ENCODE peak calls at places on chromosomes 2 and 18, in six cellular contexts. Y, D, L, F, J and N are unnamed samples.
A peak's percentile ranks its signal among the peaks of the same experiment; 100 is the strongest.

GRCh38 chr2:64085936-64086335 is 58.3 kb downstream of the PELI1 start:
- DNase-seq in F (no peak), Y (no peak), D (no peak), J (no peak), L (no peak), N (no peak)

GRCh38 chr2:65071499-65072180 is 15.4 kb downstream of the CEP68 start:
- DNase-seq in D (no peak), L (peak; percentile 47), F (peak; percentile 58), Y (no peak), J (no peak), N (peak; percentile 88)

GRCh38 chr2:168620554-168620953 is 164.5 kb downstream of the CERS6 start:
- DNase-seq in J (no peak), L (no peak), Y (no peak), D (no peak), F (no peak), N (no peak)

GRCh38 chr2:154425999-154426398 is 272.5 kb upstream of the KCNJ3 start:
- DNase-seq in D (no peak), F (peak; percentile 16), J (no peak), L (no peak), Y (peak; percentile 44), N (peak; percentile 40)

GRCh38 chr18:7116001-7116831 is 1.4 kb downstream of the LAMA1 start:
- DNase-seq in D (peak; percentile 90), Y (peak; percentile 64), J (no peak), F (peak; percentile 73), L (no peak), N (peak; percentile 77)

GRCh38 chr2:44207102-44207501 is 38.4 kb downstream of the PPM1B start:
- DNase-seq in D (no peak), F (no peak), L (no peak), Y (no peak), J (no peak), N (no peak)

GRCh38 chr2:219733746-219734145 is 106.3 kb downstream of the SLC4A3 start:
- DNase-seq in Y (no peak), D (no peak), L (no peak), F (no peak), J (no peak), N (peak; percentile 67)

GRCh38 chr2:162929571-162929970 is 91.0 kb upstream of the KCNH7 start:
- DNase-seq in J (no peak), Y (no peak), L (no peak), D (no peak), F (no peak), N (no peak)

GRCh38 chr2:71892132-71892730 is 255.4 kb downstream of the CYP26B1 start:
- DNase-seq in Y (no peak), J (no peak), F (no peak), D (no peak), L (no peak), N (peak; percentile 44)

GRCh38 chr2:120863661-120864320 is 128.1 kb downstream of the GLI2 start:
- DNase-seq in Y (no peak), D (no peak), L (no peak), J (peak; percentile 55), F (peak; percentile 62), N (peak; percentile 47)

GRCh38 chr18:42534313-42534712 is 579.3 kb downstream of the PIK3C3 start:
- DNase-seq in F (no peak), L (no peak), J (no peak), D (no peak), Y (no peak), N (no peak)

GRCh38 chr18:76657911-76658475 is 163.0 kb upstream of the ZNF516 start:
- DNase-seq in D (no peak), F (no peak), J (no peak), Y (no peak), L (no peak), N (no peak)

GRCh38 chr2:236033462-236033861 is 134.7 kb downstream of the GBX2 start:
- DNase-seq in D (no peak), F (no peak), L (no peak), J (no peak), Y (no peak), N (no peak)

GRCh38 chr2:241813806-241814570 is 5.0 kb downstream of the NEU4 start:
- DNase-seq in D (no peak), Y (no peak), J (no peak), F (no peak), L (no peak), N (peak; percentile 27)

GRCh38 chr18:37654034-37654433 is 88.4 kb upstream of the CELF4 start:
- DNase-seq in F (peak; percentile 36), L (no peak), J (no peak), Y (no peak), D (peak; percentile 40), N (peak; percentile 60)

GRCh38 chr18:60534539-60534938 is 162.0 kb upstream of the MC4R start:
- DNase-seq in Y (no peak), D (no peak), F (no peak), J (no peak), L (no peak), N (no peak)

GRCh38 chr2:120879401-120880295 is 144.0 kb downstream of the GLI2 start:
- DNase-seq in J (no peak), F (peak; percentile 66), Y (no peak), L (no peak), D (peak; percentile 44), N (no peak)

GRCh38 chr2:27320958-27321543 is 1.8 kb downstream of the MPV17 start:
- DNase-seq in F (peak; percentile 89), D (peak; percentile 19), Y (no peak), J (peak; percentile 98), L (no peak), N (peak; percentile 89)

GRCh38 chr2:219954331-219954730 is 326.9 kb downstream of the SLC4A3 start:
- DNase-seq in L (no peak), D (no peak), J (no peak), Y (no peak), F (no peak), N (no peak)

GRCh38 chr2:102508863-102509262 is 35.8 kb downstream of the SLC9A4 start:
- DNase-seq in Y (no peak), D (no peak), J (no peak), F (no peak), L (no peak), N (no peak)

GRCh38 chr18:28837100-28837499 is 660.2 kb upstream of the CDH2 start:
- DNase-seq in Y (no peak), J (no peak), D (no peak), L (no peak), F (no peak), N (no peak)